ENCODE peak calls at places on chromosomes 7 and 10, in eight cellular contexts. M is endodermal cell, W is MM.1S, F is heart right ventricle, V is A549, Z is mesendoderm, B is neural progenitor cell, Q is suprapubic skin. D is an unnamed sample. For H3K4me1, the result is how much of the 10 kb centered on the place peaks cover.

GRCh38 chr10:1809139-1809755 is 71.9 kb upstream of the ADARB2 start:
- DNase-seq in M (no peak), W (no peak), F (no peak), V (no peak), Z (no peak), B (no peak), Q (no peak), D (no peak)

GRCh38 chr7:329691-330281 is 39.8 kb downstream of the FOXL3 start:
- DNase-seq in M (no peak), W (no peak), F (no peak), V (no peak), Z (no peak), B (no peak), Q (no peak), D (no peak)

GRCh38 chr10:44384601-44385422 is at the start of gene CXCL12:
- DNase-seq in M (peak), W (no peak), F (peak), V (no peak), Z (peak), B (peak), Q (peak), D (no peak)

GRCh38 chr7:418636-419280 is 100.9 kb downstream of the PDGFA start:
- DNase-seq in M (peak), W (no peak), F (no peak), V (no peak), Z (no peak), B (no peak), Q (no peak), D (no peak)

GRCh38 chr7:37448057-37448636 is 517 bp downstream of the ELMO1 start:
- DNase-seq in M (peak), W (peak), F (no peak), V (peak), Z (peak), B (peak), Q (peak), D (peak)

GRCh38 chr7:621572-622285 is 102.1 kb upstream of the PDGFA start:
- DNase-seq in M (no peak), W (no peak), F (no peak), V (no peak), Z (no peak), B (no peak), Q (no peak), D (no peak)

GRCh38 chr10:33022090-33022489 is 64.1 kb upstream of the ITGB1 start:
- DNase-seq in M (no peak), W (no peak), F (no peak), V (no peak), Z (no peak), B (no peak), Q (no peak), D (no peak)

GRCh38 chr10:3485287-3485686 is 299.7 kb downstream of the KLF6 start:
- DNase-seq in M (no peak), W (no peak), F (no peak), V (no peak), Z (peak), B (no peak), Q (no peak), D (no peak)

GRCh38 chr7:143385891-143386781 is 5.0 kb downstream of the ZYX start:
- DNase-seq in M (peak), W (no peak), F (no peak), V (no peak), Z (no peak), B (no peak), Q (no peak), D (no peak)

GRCh38 chr10:18409599-18410397 is 241.6 kb downstream of the NSUN6 start:
- DNase-seq in M (no peak), W (no peak), F (no peak), V (no peak), Z (no peak), B (no peak), Q (no peak), D (no peak)
- H3K4me1 ChIP-seq in M (under half), W (under half), F (under half), V (under half), Z (under half), B (under half), Q (under half), D (under half)

DNA sequence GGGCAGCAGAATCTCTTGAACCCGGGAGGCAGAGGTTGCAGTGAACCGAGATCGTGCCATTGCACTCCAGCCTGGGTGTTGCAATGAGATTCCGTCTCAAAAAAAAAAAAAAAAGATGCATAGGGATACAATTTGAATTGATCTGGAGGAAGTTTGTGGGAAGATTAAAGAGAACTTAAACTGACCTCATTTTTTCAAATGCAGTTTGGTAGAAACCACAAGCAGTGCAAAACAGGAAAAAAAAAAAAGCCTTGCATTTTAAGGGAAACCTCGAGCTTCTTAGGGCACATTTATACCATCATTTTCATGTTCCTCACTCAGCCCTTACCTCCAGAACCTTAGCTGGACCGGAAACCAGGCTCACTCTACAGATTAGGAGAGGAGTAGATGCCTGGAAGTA is 2.8 kb downstream of the KCTD7 start:
- DNase-seq in M (no peak), W (peak), F (no peak), V (no peak), Z (no peak), B (no peak), Q (no peak), D (no peak)
- H3K4me3 ChIP-seq in M (no peak), W (peak), F (no peak), V (no peak), Z (no peak), B (no peak), Q (no peak), D (no peak)

GRCh38 chr7:55067748-55068147 is 48.9 kb downstream of the EGFR start:
- DNase-seq in M (no peak), W (no peak), F (no peak), V (no peak), Z (no peak), B (no peak), Q (no peak), D (no peak)
- H3K4me1 ChIP-seq in M (under half), W (under half), F (under half), V (half or more), Z (under half), B (under half), Q (half or more), D (under half)

GRCh38 chr7:49091089-49091488 is 166.7 kb downstream of the CDC14C start:
- DNase-seq in M (no peak), W (no peak), F (no peak), V (no peak), Z (no peak), B (no peak), Q (no peak), D (no peak)
- H3K4me3 ChIP-seq in M (no peak), W (peak), F (no peak), V (no peak), Z (no peak), B (no peak), Q (no peak), D (no peak)

GRCh38 chr10:103775786-103776185 is 79.6 kb downstream of the SH3PXD2A start:
- DNase-seq in M (no peak), W (no peak), F (no peak), V (no peak), Z (no peak), B (no peak), Q (no peak), D (no peak)

GRCh38 chr10:103780242-103781149 is 74.9 kb downstream of the SH3PXD2A start:
- DNase-seq in M (no peak), W (no peak), F (no peak), V (no peak), Z (no peak), B (no peak), Q (no peak), D (no peak)

GRCh38 chr10:103781329-103782061 is 73.9 kb downstream of the SH3PXD2A start:
- DNase-seq in M (no peak), W (peak), F (no peak), V (peak), Z (peak), B (peak), Q (no peak), D (no peak)

GRCh38 chr10:103776878-103777591 is 78.3 kb downstream of the SH3PXD2A start:
- DNase-seq in M (no peak), W (no peak), F (peak), V (no peak), Z (no peak), B (no peak), Q (no peak), D (no peak)

DNA sequence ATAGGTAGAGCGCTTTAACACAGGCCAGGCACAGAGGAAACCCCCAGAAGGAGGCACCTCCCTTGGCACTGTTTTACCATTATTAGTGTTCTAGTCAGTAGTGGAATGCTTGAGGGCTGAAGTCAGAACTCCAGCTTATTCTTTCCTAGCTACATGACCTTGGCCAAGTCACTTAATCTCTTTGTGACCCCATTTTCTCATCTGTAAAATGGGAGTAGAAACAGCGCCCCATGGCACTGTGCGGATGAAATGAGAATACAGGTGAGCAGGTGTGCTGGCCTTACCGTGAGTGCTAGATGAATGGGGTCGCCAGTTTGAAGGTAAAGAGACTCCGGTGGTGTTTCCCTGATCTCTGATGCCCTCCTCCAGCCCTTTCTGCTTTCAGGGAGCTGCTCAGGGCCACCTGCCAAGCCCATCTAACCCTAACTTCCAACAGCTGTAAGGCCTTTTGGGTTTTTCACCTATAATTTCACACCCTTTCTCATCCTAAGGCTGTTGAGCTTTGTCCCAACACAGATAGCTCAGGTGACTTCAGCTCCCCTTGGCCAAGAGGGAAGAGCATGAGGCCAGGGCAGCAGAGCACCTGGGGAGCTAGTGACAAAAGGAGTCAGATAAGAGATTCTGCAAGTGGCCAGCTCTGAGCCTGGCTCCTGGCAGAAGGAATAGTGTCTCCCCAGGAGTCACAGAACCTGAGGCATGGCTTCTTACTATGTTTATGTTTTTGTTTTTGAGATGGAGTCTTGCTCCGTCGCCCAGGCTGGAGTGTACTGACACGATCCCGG is 76.8 kb downstream of the SH3PXD2A start:
- DNase-seq in M (peak), W (no peak), F (no peak), V (no peak), Z (peak), B (no peak), Q (no peak), D (no peak)
- H3K4me1 ChIP-seq in M (under half), W (under half), F (under half), V (under half), Z (under half), B (under half), Q (half or more), D (under half)

GRCh38 chr10:114242235-114242634 is 3.2 kb downstream of the VWA2 start:
- DNase-seq in M (no peak), W (no peak), F (no peak), V (no peak), Z (no peak), B (no peak), Q (no peak), D (no peak)

GRCh38 chr10:114243661-114244060 is 4.6 kb downstream of the VWA2 start:
- DNase-seq in M (no peak), W (no peak), F (no peak), V (no peak), Z (no peak), B (no peak), Q (no peak), D (no peak)

GRCh38 chr10:114244126-114244525 is 5.1 kb downstream of the VWA2 start:
- DNase-seq in M (no peak), W (no peak), F (no peak), V (no peak), Z (no peak), B (no peak), Q (no peak), D (no peak)

GRCh38 chr10:114239117-114239993 is at the start of gene VWA2:
- DNase-seq in M (peak), W (peak), F (peak), V (peak), Z (peak), B (peak), Q (no peak), D (peak)

DNA sequence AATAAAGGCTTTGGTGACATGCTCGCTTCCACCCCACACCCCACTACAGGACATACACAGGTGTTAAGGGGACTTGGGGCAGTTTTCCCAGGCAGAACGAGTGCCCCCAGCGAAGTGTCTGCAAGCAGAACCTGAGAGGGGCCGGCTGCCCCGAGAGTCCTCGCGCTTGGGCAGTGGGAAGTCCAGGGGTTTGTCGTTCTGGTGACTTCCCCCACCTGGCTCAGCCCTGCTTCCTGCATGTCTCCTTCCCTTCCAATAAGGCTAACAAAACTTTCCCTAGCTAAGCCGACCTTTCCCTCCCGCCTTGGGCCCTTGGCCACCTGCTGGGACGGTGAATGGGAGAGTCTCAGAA is 916 bp downstream of the VWA2 start:
- DNase-seq in M (peak), W (no peak), F (no peak), V (no peak), Z (no peak), B (peak), Q (no peak), D (no peak)
- H3K4me3 ChIP-seq in M (peak), W (no peak), F (no peak), V (peak), Z (no peak), B (peak), Q (peak), D (peak)

DNA sequence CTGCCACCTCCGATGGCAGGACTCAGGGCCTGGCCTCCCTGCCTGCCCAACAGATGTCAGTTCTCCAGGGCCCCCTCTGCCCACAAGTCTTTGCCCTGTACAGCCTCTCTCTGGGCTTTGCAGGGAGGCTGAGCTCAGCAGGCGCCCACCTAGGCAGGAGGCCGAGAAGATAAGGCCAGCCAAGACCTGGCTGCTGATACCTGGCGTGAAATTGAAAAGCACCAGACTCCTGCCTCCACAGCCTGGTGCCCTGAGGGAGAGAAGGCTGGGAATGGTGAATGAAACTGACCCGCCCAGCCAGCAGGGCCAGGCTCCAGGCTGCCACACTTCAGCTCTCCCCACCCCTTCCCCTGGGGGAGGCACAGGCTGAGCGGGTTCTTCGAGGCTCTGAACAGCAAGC is 145.8 kb downstream of the CDH23 start:
- DNase-seq in M (no peak), W (no peak), F (no peak), V (no peak), Z (peak), B (no peak), Q (no peak), D (no peak)
- H3K4me1 ChIP-seq in M (under half), W (under half), F (under half), V (under half), Z (under half), B (under half), Q (under half), D (under half)

DNA sequence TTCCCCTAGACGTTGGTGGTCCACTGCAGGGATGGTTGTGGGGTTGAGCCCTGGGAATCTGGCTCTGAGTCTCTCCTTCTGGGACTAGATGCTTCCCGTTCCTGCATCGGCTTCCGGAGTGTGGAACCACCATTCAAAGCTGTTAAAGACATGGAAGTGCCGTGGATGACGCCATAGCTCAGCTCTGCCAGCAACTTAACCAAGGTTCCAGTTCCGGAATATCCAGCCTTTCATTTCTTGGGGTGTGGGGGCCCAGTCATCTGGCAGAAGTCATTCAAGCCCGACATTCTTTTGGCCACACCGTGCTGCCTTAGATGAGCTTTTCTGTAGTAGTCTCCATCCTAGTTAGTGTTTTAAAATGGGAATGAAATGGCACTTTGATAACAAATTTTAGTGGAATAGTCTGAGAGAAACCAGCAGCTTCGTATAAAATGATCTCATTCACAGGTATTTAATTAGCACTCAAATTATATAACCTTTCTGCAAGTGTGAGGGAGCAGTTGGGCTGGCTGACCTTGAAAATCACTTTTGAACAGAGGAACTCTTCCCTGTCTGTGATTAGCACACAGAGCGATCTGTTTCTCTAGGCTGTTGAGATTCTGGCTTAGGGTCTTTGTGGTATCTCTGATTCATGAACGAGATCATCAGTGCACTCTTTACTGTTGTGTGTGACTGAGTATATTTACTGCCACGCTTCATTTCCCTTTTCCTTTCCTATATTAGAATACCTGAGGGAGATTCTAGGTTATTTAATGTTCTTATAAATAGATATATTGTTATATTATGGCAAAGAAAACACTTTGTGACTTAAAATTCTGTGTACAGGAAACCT is 19.9 kb downstream of the LMTK2 start:
- DNase-seq in M (no peak), W (no peak), F (no peak), V (no peak), Z (no peak), B (no peak), Q (no peak), D (no peak)
- H3K4me3 ChIP-seq in M (no peak), W (no peak), F (no peak), V (no peak), Z (no peak), B (no peak), Q (no peak), D (no peak)

GRCh38 chr10:96046546-96046945 is 3.2 kb downstream of the CCNJ start:
- DNase-seq in M (no peak), W (no peak), F (no peak), V (no peak), Z (no peak), B (no peak), Q (no peak), D (no peak)

GRCh38 chr10:96043157-96043894 is at the start of gene CCNJ:
- DNase-seq in M (peak), W (peak), F (peak), V (peak), Z (peak), B (peak), Q (peak), D (peak)

GRCh38 chr10:96047004-96047649 is 3.7 kb downstream of the CCNJ start:
- DNase-seq in M (no peak), W (no peak), F (no peak), V (no peak), Z (peak), B (no peak), Q (no peak), D (no peak)

GRCh38 chr10:96043895-96044580 is 655 bp downstream of the CCNJ start:
- DNase-seq in M (peak), W (peak), F (peak), V (peak), Z (peak), B (peak), Q (peak), D (no peak)

DNA sequence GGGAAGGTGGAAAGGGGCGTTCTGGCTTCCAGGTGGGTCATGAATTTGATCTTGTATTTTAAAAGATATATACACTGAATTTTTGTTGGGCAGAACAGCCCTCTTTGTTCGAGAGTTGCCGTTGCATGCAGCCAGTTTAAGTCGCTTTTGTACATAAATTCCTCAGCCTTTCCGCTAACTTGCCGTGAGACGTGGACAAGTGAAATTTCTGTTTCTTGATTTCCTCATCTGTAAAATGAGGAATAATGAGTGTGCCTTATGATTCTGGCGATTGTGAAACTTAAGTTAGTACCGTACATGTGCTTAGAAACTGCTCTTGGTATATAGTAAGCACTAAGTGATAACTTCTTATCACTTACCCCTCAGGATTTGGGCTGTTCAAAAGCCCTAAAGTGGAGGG is 1.3 kb downstream of the CCNJ start:
- DNase-seq in M (no peak), W (no peak), F (no peak), V (no peak), Z (peak), B (peak), Q (no peak), D (no peak)
- H3K4me1 ChIP-seq in M (under half), W (under half), F (under half), V (under half), Z (under half), B (under half), Q (under half), D (under half)